ENCODE peak calls at places on chromosomes 16 and 17, in six cellular contexts. J is SJCRH30, D is esophagus squamous epithelium, A is suprapubic skin, X is breast epithelium, I is cardiac muscle cell. G is an unnamed sample.
A peak's percentile ranks its signal among the peaks of the same experiment; 100 is the strongest.

GRCh38 chr17:78925234-78925633 is at the start of gene TIMP2:
- DNase-seq in J (peak; percentile 96), D (no peak), A (peak; percentile 93), X (peak; percentile 83), I (peak; percentile 90), G (peak; percentile 96)

GRCh38 chr16:68356249-68356918 is 45.6 kb downstream of the PRMT7 start:
- DNase-seq in J (peak; percentile 84), D (no peak), A (no peak), X (no peak), I (no peak), G (no peak)

GRCh38 chr16:20675488-20676267 is 21.8 kb downstream of the ACSM1 start:
- DNase-seq in J (peak; percentile 29), D (no peak), A (no peak), X (no peak), I (peak; percentile 20), G (no peak)

GRCh38 chr16:88807142-88807625 is 3.6 kb downstream of the CDT1 start:
- DNase-seq in J (no peak), D (no peak), A (no peak), X (no peak), I (no peak), G (no peak)

GRCh38 chr16:86751081-86752030 is 173.0 kb downstream of the FOXL1 start:
- DNase-seq in J (peak; percentile 50), D (no peak), A (no peak), X (no peak), I (no peak), G (no peak)

GRCh38 chr17:67260051-67260987 is 15.3 kb upstream of the HELZ start:
- DNase-seq in J (peak; percentile 40), D (no peak), A (no peak), X (no peak), I (no peak), G (no peak)

GRCh38 chr17:3576970-3577369 is 19.4 kb upstream of the TRPV3 start:
- DNase-seq in J (no peak), D (no peak), A (no peak), X (no peak), I (no peak), G (no peak)

GRCh38 chr16:83826146-83826913 is 18.6 kb downstream of the HSBP1 start:
- DNase-seq in J (peak; percentile 82), D (no peak), A (peak; percentile 93), X (peak; percentile 93), I (peak; percentile 83), G (peak; percentile 64)

GRCh38 chr17:63102034-63102433 is 136.0 kb downstream of the TANC2 start:
- DNase-seq in J (no peak), D (no peak), A (no peak), X (no peak), I (no peak), G (no peak)

GRCh38 chr16:70160821-70161220 is 12.8 kb upstream of the CLEC18C start:
- DNase-seq in J (no peak), D (no peak), A (no peak), X (no peak), I (no peak), G (no peak)

GRCh38 chr17:56481654-56482053 is 111.8 kb upstream of the NOG start:
- DNase-seq in J (peak; percentile 8), D (no peak), A (no peak), X (no peak), I (peak; percentile 53), G (no peak)

GRCh38 chr16:81478876-81479496 is 34.4 kb downstream of the CMIP start:
- DNase-seq in J (no peak), D (peak; percentile 23), A (no peak), X (no peak), I (no peak), G (no peak)

GRCh38 chr17:34613064-34614019 is 34.0 kb downstream of the TMEM132E start:
- DNase-seq in J (no peak), D (no peak), A (no peak), X (no peak), I (peak; percentile 67), G (peak; percentile 85)

GRCh38 chr17:71237903-71238538 is 882.8 kb upstream of the SOX9 start:
- DNase-seq in J (peak; percentile 21), D (no peak), A (no peak), X (no peak), I (no peak), G (no peak)

GRCh38 chr16:4315185-4316102 is at the start of gene GLIS2:
- DNase-seq in J (peak; percentile 81), D (no peak), A (no peak), X (no peak), I (peak; percentile 94), G (peak; percentile 90)

GRCh38 chr16:1436731-1437355 is 6.0 kb downstream of the PERCC1 start:
- DNase-seq in J (peak; percentile 73), D (no peak), A (no peak), X (no peak), I (no peak), G (no peak)

GRCh38 chr17:32671891-32672290 is 185.1 kb downstream of the CDK5R1 start:
- DNase-seq in J (no peak), D (no peak), A (no peak), X (no peak), I (no peak), G (no peak)

GRCh38 chr17:1967092-1967662 is 58.0 kb downstream of the RTN4RL1 start:
- DNase-seq in J (peak; percentile 60), D (no peak), A (no peak), X (peak; percentile 85), I (peak; percentile 48), G (peak; percentile 67)

GRCh38 chr17:1966274-1967086 is 58.7 kb downstream of the RTN4RL1 start:
- DNase-seq in J (no peak), D (no peak), A (no peak), X (no peak), I (no peak), G (no peak)

GRCh38 chr17:1970843-1971384 is 54.2 kb downstream of the RTN4RL1 start:
- DNase-seq in J (no peak), D (no peak), A (no peak), X (no peak), I (peak; percentile 72), G (no peak)

GRCh38 chr17:1972429-1973160 is 52.5 kb downstream of the RTN4RL1 start:
- DNase-seq in J (peak; percentile 50), D (no peak), A (no peak), X (no peak), I (no peak), G (no peak)

GRCh38 chr17:1969712-1970111 is 55.4 kb downstream of the RTN4RL1 start:
- DNase-seq in J (no peak), D (no peak), A (no peak), X (no peak), I (no peak), G (no peak)
- H3K27ac ChIP-seq in J (no peak overlapping the region), D (no peak overlapping the region), A (no peak overlapping the region), X (no peak overlapping the region), I (peak overlapping the region; percentile 96), G (no peak overlapping the region)

GRCh38 chr17:50205931-50206505 is 4.6 kb upstream of the COL1A1 start:
- DNase-seq in J (no peak), D (no peak), A (no peak), X (no peak), I (no peak), G (no peak)
- H3K27ac ChIP-seq in J (no peak overlapping the region), D (no peak overlapping the region), A (peak overlapping the region; percentile 75), X (peak overlapping the region; percentile 61), I (no peak overlapping the region), G (no peak overlapping the region)

GRCh38 chr16:66713076-66713475 is 16.5 kb upstream of the CMTM4 start:
- DNase-seq in J (no peak), D (no peak), A (peak; percentile 38), X (no peak), I (no peak), G (no peak)

GRCh38 chr16:66714062-66714461 is 17.5 kb upstream of the CMTM4 start:
- DNase-seq in J (no peak), D (no peak), A (no peak), X (no peak), I (no peak), G (no peak)

GRCh38 chr16:66717112-66717675 is 20.7 kb upstream of the CMTM4 start:
- DNase-seq in J (peak; percentile 57), D (no peak), A (no peak), X (no peak), I (no peak), G (peak; percentile 68)

GRCh38 chr16:66712512-66712911 is 16.0 kb upstream of the CMTM4 start:
- DNase-seq in J (no peak), D (no peak), A (no peak), X (no peak), I (no peak), G (no peak)

GRCh38 chr16:66714659-66715307 is 18.2 kb upstream of the CMTM4 start:
- DNase-seq in J (peak; percentile 93), D (no peak), A (no peak), X (no peak), I (no peak), G (no peak)
- H3K27ac ChIP-seq in J (peak overlapping the region; percentile 48), D (no peak overlapping the region), A (no peak overlapping the region), X (no peak overlapping the region), I (no peak overlapping the region), G (no peak overlapping the region)

GRCh38 chr17:10755592-10756127 is 25.8 kb upstream of the TMEM220 start:
- DNase-seq in J (no peak), D (no peak), A (no peak), X (no peak), I (no peak), G (no peak)
- H3K27ac ChIP-seq in J (no peak overlapping the region), D (no peak overlapping the region), A (no peak overlapping the region), X (peak overlapping the region; percentile 67), I (no peak overlapping the region), G (no peak overlapping the region)

DNA sequence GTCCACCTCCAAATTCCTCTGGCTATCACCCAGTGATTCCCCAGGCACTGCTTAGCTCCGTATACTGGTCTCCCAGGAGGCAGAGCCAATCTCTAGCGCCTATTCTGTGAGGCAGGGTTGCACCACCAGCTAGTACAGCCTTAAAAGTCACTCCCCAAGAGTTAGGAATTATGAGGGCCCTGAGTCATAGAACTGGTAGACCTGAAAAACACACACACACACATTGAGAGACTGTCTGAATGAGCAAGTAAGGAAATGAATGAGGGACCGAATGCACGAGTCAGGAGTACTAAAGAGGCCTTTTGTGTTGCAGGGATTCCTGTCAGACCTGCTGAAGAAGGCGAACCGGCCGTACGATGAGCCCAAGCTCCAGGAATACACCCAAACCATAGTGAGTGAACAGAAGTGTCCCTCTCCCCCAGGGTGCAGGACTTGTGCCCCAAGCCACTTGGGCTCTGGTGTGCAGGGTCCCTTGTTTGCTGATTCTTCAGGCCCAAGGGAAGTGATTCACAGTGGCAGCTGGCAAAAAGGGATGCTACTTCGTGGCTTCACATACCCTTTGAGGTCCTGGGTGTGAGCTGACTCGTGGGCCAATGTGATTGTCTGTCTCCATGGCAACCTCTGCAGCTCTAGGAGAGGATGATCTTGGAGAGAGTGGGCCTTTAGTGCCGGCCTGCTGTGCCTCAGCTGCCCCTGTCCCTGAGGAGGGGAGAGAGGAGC is 24.7 kb downstream of the CALB2 start:
- DNase-seq in J (peak; percentile 18), D (no peak), A (no peak), X (no peak), I (no peak), G (peak; percentile 16)
- H3K27ac ChIP-seq in J (no peak overlapping the region), D (peak overlapping the region; percentile 42), A (peak overlapping the region; percentile 41), X (peak overlapping the region; percentile 70), I (no peak overlapping the region), G (no peak overlapping the region)

GRCh38 chr17:19311421-19312215 is 50.9 kb downstream of the B9D1 start:
- DNase-seq in J (no peak), D (no peak), A (no peak), X (no peak), I (no peak), G (no peak)
- H3K27ac ChIP-seq in J (no peak overlapping the region), D (no peak overlapping the region), A (peak overlapping the region; percentile 19), X (no peak overlapping the region), I (no peak overlapping the region), G (no peak overlapping the region)

G was measured in WERI-Rb-1.